ENCODE peak calls at places on chromosomes 5 and 9, in ten cellular contexts. Y, N, Q, F, J, U, I, G, W and O are unnamed samples.

GRCh38 chr9:88464851-88465250 is 70.1 kb upstream of the NXNL2 start:
- DNase-seq in Y (no peak), N (no peak), Q (no peak), F (no peak), J (no peak), U (no peak), I (no peak), G (no peak), W (peak), O (no peak)

GRCh38 chr9:72871685-72872084 is 81.2 kb downstream of the ALDH1A1 start:
- DNase-seq in Y (no peak), N (no peak), Q (no peak), F (peak), J (no peak), U (no peak), I (no peak), G (no peak), W (peak), O (no peak)

GRCh38 chr5:22611327-22611726 is 241.8 kb downstream of the CDH12 start:
- DNase-seq in Y (no peak), N (no peak), Q (no peak), F (no peak), J (no peak), U (no peak), I (no peak), G (no peak), W (no peak), O (no peak)

GRCh38 chr5:116084231-116084630 is 594 bp upstream of the COMMD10 start:
- DNase-seq in Y (no peak), N (peak), Q (no peak), F (no peak), J (peak), U (no peak), I (no peak), G (no peak), W (peak), O (peak)

GRCh38 chr9:110769667-110770066 is 101.1 kb downstream of the MUSK start:
- DNase-seq in Y (no peak), N (no peak), Q (no peak), F (no peak), J (no peak), U (no peak), I (no peak), G (no peak), W (peak), O (no peak)

GRCh38 chr9:121288874-121289553 is 21.1 kb downstream of the GSN start:
- DNase-seq in Y (no peak), N (no peak), Q (no peak), F (no peak), J (no peak), U (no peak), I (peak), G (no peak), W (peak), O (no peak)

GRCh38 chr9:3936520-3937235 is 363.2 kb downstream of the GLIS3 start:
- DNase-seq in Y (no peak), N (no peak), Q (peak), F (peak), J (no peak), U (no peak), I (no peak), G (no peak), W (no peak), O (no peak)

GRCh38 chr5:58188287-58188651 is 271.6 kb downstream of the PLK2 start:
- DNase-seq in Y (no peak), N (no peak), Q (no peak), F (no peak), J (no peak), U (no peak), I (peak), G (peak), W (peak), O (no peak)

GRCh38 chr9:68947842-68948569 is 65.9 kb downstream of the PRKACG start:
- DNase-seq in Y (no peak), N (no peak), Q (no peak), F (no peak), J (peak), U (no peak), I (no peak), G (no peak), W (no peak), O (no peak)

GRCh38 chr9:86322973-86323644 is 31.1 kb downstream of the TUT7 start:
- DNase-seq in Y (no peak), N (no peak), Q (no peak), F (no peak), J (no peak), U (no peak), I (no peak), G (peak), W (no peak), O (no peak)

GRCh38 chr5:173236531-173237501 is 1.8 kb upstream of the NKX2-5 start:
- DNase-seq in Y (no peak), N (peak), Q (no peak), F (no peak), J (no peak), U (no peak), I (no peak), G (no peak), W (no peak), O (no peak)

GRCh38 chr9:5947912-5948311 is 57.2 kb downstream of the MLANA start:
- DNase-seq in Y (no peak), N (no peak), Q (no peak), F (no peak), J (no peak), U (no peak), I (no peak), G (no peak), W (peak), O (peak)

GRCh38 chr5:33244441-33245150 is 196.2 kb upstream of the TARS1 start:
- DNase-seq in Y (no peak), N (no peak), Q (no peak), F (peak), J (no peak), U (no peak), I (no peak), G (no peak), W (no peak), O (no peak)

GRCh38 chr5:173618927-173619519 is 2.6 kb upstream of the BOD1 start:
- DNase-seq in Y (no peak), N (peak), Q (peak), F (peak), J (peak), U (peak), I (no peak), G (no peak), W (peak), O (peak)

GRCh38 chr9:81690251-81690851 is 1.0 kb upstream of the TLE1 start:
- DNase-seq in Y (no peak), N (no peak), Q (peak), F (peak), J (no peak), U (no peak), I (no peak), G (no peak), W (peak), O (no peak)

GRCh38 chr5:34803974-34804373 is 35.0 kb upstream of the TTC23L start:
- DNase-seq in Y (no peak), N (no peak), Q (no peak), F (no peak), J (no peak), U (no peak), I (no peak), G (no peak), W (no peak), O (no peak)

GRCh38 chr5:172266071-172266675 is 17.4 kb downstream of the UBTD2 start:
- DNase-seq in Y (no peak), N (no peak), Q (no peak), F (no peak), J (no peak), U (no peak), I (no peak), G (no peak), W (no peak), O (no peak)

GRCh38 chr5:108659531-108659930 is 88.2 kb upstream of the FER start:
- DNase-seq in Y (no peak), N (no peak), Q (no peak), F (no peak), J (no peak), U (no peak), I (no peak), G (no peak), W (no peak), O (no peak)

GRCh38 chr5:41575110-41575779 is 64.8 kb upstream of the PLCXD3 start:
- DNase-seq in Y (no peak), N (no peak), Q (no peak), F (no peak), J (no peak), U (no peak), I (no peak), G (no peak), W (no peak), O (no peak)

GRCh38 chr9:4080889-4081548 is 218.8 kb downstream of the GLIS3 start:
- DNase-seq in Y (no peak), N (no peak), Q (no peak), F (no peak), J (no peak), U (no peak), I (no peak), G (no peak), W (no peak), O (no peak)

GRCh38 chr5:125575561-125576504 is 829.4 kb upstream of the ZNF608 start:
- DNase-seq in Y (no peak), N (no peak), Q (no peak), F (peak), J (no peak), U (no peak), I (no peak), G (no peak), W (no peak), O (no peak)

GRCh38 chr9:37908698-37909186 is 4.8 kb upstream of the SLC25A51 start:
- DNase-seq in Y (no peak), N (no peak), Q (peak), F (no peak), J (no peak), U (no peak), I (no peak), G (no peak), W (peak), O (no peak)

GRCh38 chr5:31811210-31811609 is 172.3 kb downstream of the PDZD2 start:
- DNase-seq in Y (no peak), N (no peak), Q (no peak), F (no peak), J (no peak), U (no peak), I (peak), G (peak), W (peak), O (no peak)

GRCh38 chr9:93576296-93577044 is at the start of gene PHF2:
- DNase-seq in Y (no peak), N (peak), Q (no peak), F (no peak), J (no peak), U (no peak), I (no peak), G (no peak), W (no peak), O (peak)

GRCh38 chr5:178306430-178307225 is 74.0 kb upstream of the PHYKPL start:
- DNase-seq in Y (no peak), N (no peak), Q (no peak), F (no peak), J (no peak), U (no peak), I (no peak), G (no peak), W (no peak), O (no peak)